ENCODE peak calls at places on chromosomes 2 and 18, in seven cellular contexts. N is RWPE1, R is mucosa of descending colon, A is heart right ventricle, B is adrenal gland, P is HFF-Myc, X is neural progenitor cell. Z is an unnamed sample.

GRCh38 chr2:33441235-33441810 is 35.1 kb upstream of the RASGRP3 start:
- DNase-seq in N (peak), R (peak), A (peak), B (peak), P (peak), X (peak), Z (peak)

GRCh38 chr2:109382946-109383345 is 230.8 kb downstream of the SEPTIN10 start:
- DNase-seq in N (peak), R (peak), A (peak), B (peak), P (peak), X (no peak), Z (peak)

GRCh38 chr18:76997951-76998808 is 134.4 kb downstream of the MBP start:
- DNase-seq in N (no peak), R (no peak), A (no peak), B (no peak), P (no peak), X (no peak), Z (no peak)

GRCh38 chr2:62577994-62578836 is 72.2 kb upstream of the TMEM17 start:
- DNase-seq in N (peak), R (no peak), A (no peak), B (peak), P (peak), X (no peak), Z (peak)

GRCh38 chr2:242051440-242051839 is 181.9 kb downstream of the RTP5 start:
- DNase-seq in N (no peak), R (no peak), A (no peak), B (no peak), P (no peak), X (no peak), Z (no peak)

GRCh38 chr2:237512774-237513466 is 25.9 kb downstream of the MLPH start:
- DNase-seq in N (peak), R (peak), A (peak), B (peak), P (peak), X (peak), Z (peak)

GRCh38 chr2:53422979-53423378 is 344.6 kb upstream of the CHAC2 start:
- DNase-seq in N (peak), R (peak), A (no peak), B (peak), P (no peak), X (peak), Z (peak)

GRCh38 chr2:234288974-234289455 is 207.9 kb downstream of the ARL4C start:
- DNase-seq in N (no peak), R (peak), A (peak), B (peak), P (no peak), X (peak), Z (peak)

GRCh38 chr18:67476585-67476984 is 39.9 kb downstream of the DSEL start:
- DNase-seq in N (no peak), R (no peak), A (no peak), B (no peak), P (peak), X (no peak), Z (no peak)

GRCh38 chr2:240635998-240636547 is 10.8 kb downstream of the GPR35 start:
- DNase-seq in N (no peak), R (no peak), A (no peak), B (peak), P (no peak), X (no peak), Z (no peak)

GRCh38 chr2:43070039-43070438 is 156.4 kb downstream of the ZFP36L2 start:
- DNase-seq in N (no peak), R (peak), A (peak), B (peak), P (no peak), X (no peak), Z (no peak)

GRCh38 chr2:53247986-53248735 is 519.4 kb upstream of the CHAC2 start:
- DNase-seq in N (no peak), R (no peak), A (peak), B (no peak), P (no peak), X (no peak), Z (no peak)

GRCh38 chr2:151945186-151945585 is 117.0 kb upstream of the ARL5A start:
- DNase-seq in N (peak), R (no peak), A (no peak), B (no peak), P (no peak), X (no peak), Z (peak)

GRCh38 chr2:160924936-160925353 is 235.3 kb upstream of the TANK start:
- DNase-seq in N (no peak), R (no peak), A (no peak), B (no peak), P (no peak), X (no peak), Z (no peak)

GRCh38 chr2:8438996-8439395 is 242.9 kb upstream of the ID2 start:
- DNase-seq in N (no peak), R (no peak), A (peak), B (no peak), P (no peak), X (no peak), Z (no peak)

GRCh38 chr18:11523809-11524208 is 85.6 kb upstream of the SLC35G4 start:
- DNase-seq in N (no peak), R (no peak), A (no peak), B (no peak), P (no peak), X (no peak), Z (no peak)

GRCh38 chr2:120396519-120397361 is 50.8 kb downstream of the INHBB start:
- DNase-seq in N (no peak), R (no peak), A (no peak), B (no peak), P (no peak), X (no peak), Z (no peak)

GRCh38 chr2:36469267-36469561 is 113.6 kb downstream of the CRIM1 start:
- DNase-seq in N (no peak), R (no peak), A (no peak), B (no peak), P (no peak), X (no peak), Z (no peak)

GRCh38 chr18:76494181-76494540 is 881 bp downstream of the ZNF516 start:
- DNase-seq in N (peak), R (peak), A (no peak), B (peak), P (no peak), X (peak), Z (peak)

GRCh38 chr2:30398488-30398887 is 48.6 kb upstream of the LCLAT1 start:
- DNase-seq in N (peak), R (no peak), A (no peak), B (no peak), P (no peak), X (no peak), Z (peak)

GRCh38 chr18:64840911-64841701 is 692.2 kb upstream of the LINC00305 start:
- DNase-seq in N (no peak), R (no peak), A (no peak), B (no peak), P (no peak), X (no peak), Z (no peak)

GRCh38 chr2:122028371-122029102 is 273.1 kb downstream of the TSN start:
- DNase-seq in N (peak), R (no peak), A (no peak), B (no peak), P (no peak), X (no peak), Z (peak)

GRCh38 chr18:12990128-12990485 is 1.1 kb upstream of the CEP192 start:
- DNase-seq in N (no peak), R (no peak), A (no peak), B (no peak), P (no peak), X (no peak), Z (no peak)

GRCh38 chr2:74080346-74080745 is 67.4 kb downstream of the BOLA3 start:
- DNase-seq in N (no peak), R (no peak), A (no peak), B (no peak), P (no peak), X (no peak), Z (no peak)

GRCh38 chr2:120496759-120497158 is 150.8 kb downstream of the INHBB start:
- DNase-seq in N (no peak), R (no peak), A (no peak), B (no peak), P (no peak), X (no peak), Z (no peak)

GRCh38 chr2:234172066-234172465 is 121.6 kb downstream of the SPP2 start:
- DNase-seq in N (no peak), R (no peak), A (no peak), B (no peak), P (no peak), X (no peak), Z (no peak)

GRCh38 chr2:231662028-231662810 is 46.1 kb upstream of the PTMA start:
- DNase-seq in N (peak), R (peak), A (peak), B (peak), P (peak), X (peak), Z (peak)

GRCh38 chr18:58186258-58186948 is 142.4 kb downstream of the NEDD4L start:
- DNase-seq in N (peak), R (no peak), A (peak), B (no peak), P (peak), X (no peak), Z (peak)

GRCh38 chr2:196808281-196808680 is 874 bp downstream of the C2orf66 start:
- DNase-seq in N (no peak), R (no peak), A (no peak), B (no peak), P (no peak), X (no peak), Z (no peak)

GRCh38 chr2:74863802-74864248 is 29.9 kb downstream of the HK2 start:
- DNase-seq in N (no peak), R (peak), A (no peak), B (no peak), P (no peak), X (no peak), Z (no peak)

GRCh38 chr2:102520009-102520408 is 47.0 kb downstream of the SLC9A4 start:
- DNase-seq in N (peak), R (peak), A (no peak), B (peak), P (no peak), X (peak), Z (peak)
- TF ChIP-seq CTCF in N (peak), R (peak), A (peak), B (peak), P (peak), X (peak), Z (peak)

DNA sequence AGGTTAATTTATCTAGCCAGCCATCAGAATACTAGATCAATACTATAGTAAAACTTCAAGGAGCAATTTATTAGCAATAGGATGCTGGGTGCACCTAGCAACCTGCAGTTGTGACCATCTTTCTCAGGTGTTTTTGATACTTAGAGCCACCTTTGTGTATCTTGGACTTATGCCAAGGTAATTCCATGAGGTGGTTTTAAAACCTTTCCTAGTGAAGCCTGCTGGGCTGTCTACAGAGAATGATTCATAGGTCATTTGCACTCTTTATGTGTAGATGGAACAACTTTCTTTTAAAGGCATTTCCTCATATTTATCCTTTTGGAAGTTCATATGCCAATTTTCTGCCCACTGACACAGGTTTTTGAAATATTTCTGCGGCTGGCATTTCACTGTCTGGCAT is 1030.1 kb upstream of the POU3F3 start:
- DNase-seq in N (peak), R (peak), A (no peak), B (no peak), P (no peak), X (no peak), Z (peak)
- TF ChIP-seq CTCF in N (no peak), R (no peak), A (no peak), B (no peak), P (no peak), X (no peak), Z (no peak)

GRCh38 chr18:70205421-70206397 is at the start of gene RTTN:
- DNase-seq in N (peak), R (peak), A (peak), B (peak), P (peak), X (peak), Z (peak)
- TF ChIP-seq CTCF in N (no peak), R (no peak), A (no peak), B (no peak), P (no peak), X (no peak), Z (no peak)

GRCh38 chr18:43648002-43648401 is 370.7 kb upstream of the SYT4 start:
- DNase-seq in N (no peak), R (no peak), A (no peak), B (no peak), P (no peak), X (no peak), Z (no peak)
- TF ChIP-seq CTCF in N (no peak), R (no peak), A (no peak), B (no peak), P (no peak), X (no peak), Z (no peak)

GRCh38 chr2:124034265-124034664 is 9.2 kb downstream of the CNTNAP5 start:
- DNase-seq in N (no peak), R (no peak), A (no peak), B (no peak), P (no peak), X (no peak), Z (peak)
- TF ChIP-seq CTCF in N (no peak), R (no peak), A (no peak), B (no peak), P (no peak), X (no peak), Z (no peak)

Z was measured in MCF 10A.